ENCODE peak calls at places on chromosomes 3 and 15, in nine cellular contexts. One of them, this sample, is unnamed.

GRCh38 chr3:21502631-21503030 is 248.4 kb downstream of the ZNF385D start:
- DNase-seq in H1: no peak
- DNase-seq in T-helper 17 cell: no peak
- DNase-seq in lower lobe of right lung: no peak
- DNase-seq in naive thymus-derived CD4-positive, alpha-beta T cell: no peak
- DNase-seq in H7: no peak
- DNase-seq in stimulated activated CD4-positive, alpha-beta T cell treated with anti-CD3 and anti-CD28 coated beads, TNF-alpha, amount 100 ng/mL, for 4 hours: no peak
- DNase-seq in BE2C: no peak
- DNase-seq in tibial nerve: no peak
- DNase-seq in this sample: no peak

GRCh38 chr15:73560501-73561117 is 72.6 kb downstream of the NPTN start:
- DNase-seq in tibial nerve: no peak
- DNase-seq in T-helper 17 cell: no peak
- DNase-seq in H1: no peak
- DNase-seq in naive thymus-derived CD4-positive, alpha-beta T cell: peak
- DNase-seq in lower lobe of right lung: no peak
- DNase-seq in H7: no peak
- DNase-seq in BE2C: peak
- DNase-seq in stimulated activated CD4-positive, alpha-beta T cell treated with anti-CD3 and anti-CD28 coated beads, TNF-alpha, amount 100 ng/mL, for 4 hours: no peak
- DNase-seq in this sample: peak

GRCh38 chr3:101183151-101183550 is 137.2 kb downstream of the IMPG2 start:
- DNase-seq in H7: no peak
- DNase-seq in tibial nerve: no peak
- DNase-seq in stimulated activated CD4-positive, alpha-beta T cell treated with anti-CD3 and anti-CD28 coated beads, TNF-alpha, amount 100 ng/mL, for 4 hours: no peak
- DNase-seq in naive thymus-derived CD4-positive, alpha-beta T cell: no peak
- DNase-seq in H1: no peak
- DNase-seq in T-helper 17 cell: no peak
- DNase-seq in BE2C: no peak
- DNase-seq in lower lobe of right lung: no peak
- DNase-seq in this sample: no peak

GRCh38 chr15:38707802-38708671 is 143.4 kb upstream of the RASGRP1 start:
- DNase-seq in T-helper 17 cell: no peak
- DNase-seq in BE2C: peak
- DNase-seq in stimulated activated CD4-positive, alpha-beta T cell treated with anti-CD3 and anti-CD28 coated beads, TNF-alpha, amount 100 ng/mL, for 4 hours: no peak
- DNase-seq in H7: peak
- DNase-seq in naive thymus-derived CD4-positive, alpha-beta T cell: peak
- DNase-seq in H1: no peak
- DNase-seq in tibial nerve: no peak
- DNase-seq in lower lobe of right lung: no peak
- DNase-seq in this sample: no peak

GRCh38 chr3:12302564-12302963 is 13.7 kb downstream of the PPARG start:
- DNase-seq in lower lobe of right lung: no peak
- DNase-seq in naive thymus-derived CD4-positive, alpha-beta T cell: no peak
- DNase-seq in H1: no peak
- DNase-seq in stimulated activated CD4-positive, alpha-beta T cell treated with anti-CD3 and anti-CD28 coated beads, TNF-alpha, amount 100 ng/mL, for 4 hours: no peak
- DNase-seq in T-helper 17 cell: no peak
- DNase-seq in tibial nerve: no peak
- DNase-seq in H7: no peak
- DNase-seq in BE2C: no peak
- DNase-seq in this sample: no peak

GRCh38 chr15:77031376-77032050 is 36.6 kb downstream of the PSTPIP1 start:
- DNase-seq in H1: no peak
- DNase-seq in lower lobe of right lung: peak
- DNase-seq in stimulated activated CD4-positive, alpha-beta T cell treated with anti-CD3 and anti-CD28 coated beads, TNF-alpha, amount 100 ng/mL, for 4 hours: no peak
- DNase-seq in H7: peak
- DNase-seq in BE2C: peak
- DNase-seq in T-helper 17 cell: no peak
- DNase-seq in naive thymus-derived CD4-positive, alpha-beta T cell: peak
- DNase-seq in tibial nerve: no peak
- DNase-seq in this sample: peak

GRCh38 chr3:50089603-50089945 is 855 bp downstream of the RBM5 start:
- DNase-seq in lower lobe of right lung: no peak
- DNase-seq in tibial nerve: no peak
- DNase-seq in H7: peak
- DNase-seq in BE2C: no peak
- DNase-seq in naive thymus-derived CD4-positive, alpha-beta T cell: no peak
- DNase-seq in T-helper 17 cell: no peak
- DNase-seq in stimulated activated CD4-positive, alpha-beta T cell treated with anti-CD3 and anti-CD28 coated beads, TNF-alpha, amount 100 ng/mL, for 4 hours: no peak
- DNase-seq in H1: no peak
- DNase-seq in this sample: no peak

GRCh38 chr3:127732879-127733350 is 60.2 kb downstream of the ABTB1 start:
- DNase-seq in T-helper 17 cell: no peak
- DNase-seq in H1: no peak
- DNase-seq in tibial nerve: no peak
- DNase-seq in lower lobe of right lung: no peak
- DNase-seq in BE2C: no peak
- DNase-seq in H7: no peak
- DNase-seq in stimulated activated CD4-positive, alpha-beta T cell treated with anti-CD3 and anti-CD28 coated beads, TNF-alpha, amount 100 ng/mL, for 4 hours: no peak
- DNase-seq in naive thymus-derived CD4-positive, alpha-beta T cell: no peak
- DNase-seq in this sample: no peak

GRCh38 chr3:46943237-46944187 is 33.0 kb downstream of the CCDC12 start:
- DNase-seq in naive thymus-derived CD4-positive, alpha-beta T cell: no peak
- DNase-seq in tibial nerve: no peak
- DNase-seq in T-helper 17 cell: no peak
- DNase-seq in stimulated activated CD4-positive, alpha-beta T cell treated with anti-CD3 and anti-CD28 coated beads, TNF-alpha, amount 100 ng/mL, for 4 hours: no peak
- DNase-seq in H7: no peak
- DNase-seq in H1: no peak
- DNase-seq in BE2C: no peak
- DNase-seq in lower lobe of right lung: peak
- DNase-seq in this sample: no peak

GRCh38 chr3:73787620-73788019 is 162.9 kb upstream of the PDZRN3 start:
- DNase-seq in H7: no peak
- DNase-seq in lower lobe of right lung: no peak
- DNase-seq in naive thymus-derived CD4-positive, alpha-beta T cell: no peak
- DNase-seq in T-helper 17 cell: no peak
- DNase-seq in tibial nerve: no peak
- DNase-seq in H1: no peak
- DNase-seq in BE2C: no peak
- DNase-seq in stimulated activated CD4-positive, alpha-beta T cell treated with anti-CD3 and anti-CD28 coated beads, TNF-alpha, amount 100 ng/mL, for 4 hours: no peak
- DNase-seq in this sample: no peak

GRCh38 chr3:122689587-122689986 is 8.9 kb downstream of the PARP14 start:
- DNase-seq in H1: no peak
- DNase-seq in H7: no peak
- DNase-seq in naive thymus-derived CD4-positive, alpha-beta T cell: no peak
- DNase-seq in BE2C: no peak
- DNase-seq in stimulated activated CD4-positive, alpha-beta T cell treated with anti-CD3 and anti-CD28 coated beads, TNF-alpha, amount 100 ng/mL, for 4 hours: no peak
- DNase-seq in tibial nerve: no peak
- DNase-seq in T-helper 17 cell: no peak
- DNase-seq in lower lobe of right lung: no peak
- DNase-seq in this sample: no peak

GRCh38 chr3:188294823-188295487 is 141.0 kb downstream of the LPP start:
- DNase-seq in naive thymus-derived CD4-positive, alpha-beta T cell: no peak
- DNase-seq in stimulated activated CD4-positive, alpha-beta T cell treated with anti-CD3 and anti-CD28 coated beads, TNF-alpha, amount 100 ng/mL, for 4 hours: no peak
- DNase-seq in T-helper 17 cell: no peak
- DNase-seq in H7: no peak
- DNase-seq in BE2C: no peak
- DNase-seq in lower lobe of right lung: no peak
- DNase-seq in H1: no peak
- DNase-seq in tibial nerve: no peak
- DNase-seq in this sample: no peak

GRCh38 chr15:74131618-74132191 is 1.3 kb downstream of the ISLR2 start:
- DNase-seq in tibial nerve: no peak
- DNase-seq in BE2C: no peak
- DNase-seq in H7: no peak
- DNase-seq in T-helper 17 cell: no peak
- DNase-seq in lower lobe of right lung: no peak
- DNase-seq in naive thymus-derived CD4-positive, alpha-beta T cell: no peak
- DNase-seq in H1: no peak
- DNase-seq in stimulated activated CD4-positive, alpha-beta T cell treated with anti-CD3 and anti-CD28 coated beads, TNF-alpha, amount 100 ng/mL, for 4 hours: no peak
- DNase-seq in this sample: no peak

GRCh38 chr3:14455571-14456317 is 53.3 kb downstream of the SLC6A6 start:
- DNase-seq in lower lobe of right lung: peak
- DNase-seq in tibial nerve: no peak
- DNase-seq in T-helper 17 cell: no peak
- DNase-seq in stimulated activated CD4-positive, alpha-beta T cell treated with anti-CD3 and anti-CD28 coated beads, TNF-alpha, amount 100 ng/mL, for 4 hours: no peak
- DNase-seq in H1: no peak
- DNase-seq in H7: no peak
- DNase-seq in naive thymus-derived CD4-positive, alpha-beta T cell: no peak
- DNase-seq in BE2C: no peak
- DNase-seq in this sample: peak

GRCh38 chr15:68626739-68627138 is 47.9 kb downstream of the CORO2B start:
- DNase-seq in BE2C: no peak
- DNase-seq in stimulated activated CD4-positive, alpha-beta T cell treated with anti-CD3 and anti-CD28 coated beads, TNF-alpha, amount 100 ng/mL, for 4 hours: no peak
- DNase-seq in tibial nerve: no peak
- DNase-seq in H7: no peak
- DNase-seq in lower lobe of right lung: no peak
- DNase-seq in T-helper 17 cell: no peak
- DNase-seq in naive thymus-derived CD4-positive, alpha-beta T cell: no peak
- DNase-seq in H1: no peak
- DNase-seq in this sample: no peak